ENCODE peak calls at places on chromosomes 13 and 19, in five cellular contexts. X, B, V, A and I are unnamed samples.

GRCh38 chr19:40279761-40280607 is 5.2 kb downstream of the AKT2 start:
- DNase-seq in X (no peak), B (no peak), V (no peak), A (no peak), I (no peak)

GRCh38 chr13:29386246-29386645 is 209.2 kb downstream of the SLC7A1 start:
- DNase-seq in X (no peak), B (no peak), V (no peak), A (no peak), I (no peak)

GRCh38 chr19:3880471-3881271 is at the start of gene ATCAY:
- DNase-seq in X (no peak), B (no peak), V (peak), A (no peak), I (no peak)

GRCh38 chr19:54148158-54148557 is 10.6 kb downstream of the CNOT3 start:
- DNase-seq in X (no peak), B (no peak), V (no peak), A (no peak), I (no peak)

GRCh38 chr13:39311619-39312018 is 273.4 kb downstream of the NHLRC3 start:
- DNase-seq in X (no peak), B (no peak), V (no peak), A (no peak), I (no peak)

GRCh38 chr19:807627-808175 is 10.4 kb downstream of the PTBP1 start:
- DNase-seq in X (no peak), B (no peak), V (no peak), A (no peak), I (no peak)

GRCh38 chr19:13987101-13987890 is 18.8 kb downstream of the RFX1 start:
- DNase-seq in X (no peak), B (no peak), V (no peak), A (no peak), I (no peak)

GRCh38 chr13:95229855-95230254 is 71.4 kb downstream of the ABCC4 start:
- DNase-seq in X (no peak), B (no peak), V (no peak), A (no peak), I (no peak)

GRCh38 chr13:51768378-51768921 is 35.5 kb downstream of the DHRS12 start:
- DNase-seq in X (no peak), B (no peak), V (peak), A (no peak), I (no peak)

GRCh38 chr13:76216729-76217128 is 580.6 kb downstream of the LMO7 start:
- DNase-seq in X (no peak), B (no peak), V (no peak), A (no peak), I (no peak)

GRCh38 chr19:12788682-12789097 is 2.6 kb upstream of the JUNB start:
- DNase-seq in X (no peak), B (no peak), V (peak), A (peak), I (peak)